ENCODE peak calls at places on chromosomes 6 and 20, in ten cellular contexts. E, G, F, N, X, D, V, J, A and P are unnamed samples.

GRCh38 chr6:33440649-33441309 is 13.6 kb upstream of the ZBTB9 start:
- DNase-seq in A (no peak), J (no peak), E (no peak), D (no peak), N (no peak), G (no peak), F (no peak), X (no peak), V (no peak), P (no peak)

GRCh38 chr6:1381397-1382330 is 7.7 kb upstream of the FOXF2 start:
- DNase-seq in F (peak; percentile 73), A (no peak), D (no peak), E (peak; percentile 62), N (peak; percentile 61), X (peak; percentile 84), G (peak; percentile 73), V (no peak), J (peak; percentile 39), P (no peak)

GRCh38 chr6:169035381-169036280 is 218.0 kb downstream of the THBS2 start:
- DNase-seq in E (no peak), J (no peak), D (no peak), G (no peak), F (no peak), A (no peak), N (no peak), X (peak; percentile 82), V (no peak), P (no peak)

GRCh38 chr6:87968435-87969278 is 79.0 kb upstream of the SPACA1 start:
- DNase-seq in J (peak; percentile 23), A (no peak), F (no peak), G (peak; percentile 55), X (no peak), D (no peak), E (peak; percentile 29), N (peak; percentile 18), V (no peak), P (no peak)

GRCh38 chr20:5945963-5946362 is 4.4 kb downstream of the TRMT6 start:
- DNase-seq in E (no peak), X (no peak), G (no peak), V (no peak), N (no peak), J (no peak), A (no peak), D (peak; percentile 28), F (no peak), P (no peak)

GRCh38 chr6:14401181-14401745 is 283.7 kb downstream of the CD83 start:
- DNase-seq in N (no peak), D (no peak), J (no peak), A (no peak), G (no peak), X (no peak), V (no peak), F (no peak), E (no peak), P (no peak)

GRCh38 chr6:106134906-106135634 is 48.9 kb downstream of the PRDM1 start:
- DNase-seq in V (no peak), J (peak; percentile 82), E (no peak), X (no peak), G (no peak), A (no peak), N (peak; percentile 60), D (peak; percentile 43), F (no peak), P (no peak)

GRCh38 chr20:37456948-37457347 is 64.1 kb upstream of the NNAT start:
- DNase-seq in X (no peak), F (no peak), E (no peak), V (no peak), J (no peak), D (no peak), A (no peak), N (no peak), G (no peak), P (no peak)

GRCh38 chr6:90397929-90398674 is 101.5 kb upstream of the BACH2 start:
- DNase-seq in X (no peak), F (peak; percentile 29), A (no peak), E (no peak), N (no peak), G (no peak), D (no peak), J (no peak), V (peak; percentile 51), P (no peak)

GRCh38 chr20:43915209-43916072 is 789 bp downstream of the TOX2 start:
- DNase-seq in G (peak; percentile 67), E (peak; percentile 39), J (no peak), X (peak; percentile 80), F (no peak), D (no peak), N (peak; percentile 52), V (no peak), A (no peak), P (no peak)

GRCh38 chr6:30493643-30494250 is 4.4 kb downstream of the HLA-E start:
- DNase-seq in D (no peak), V (no peak), A (no peak), F (no peak), G (peak; percentile 83), E (no peak), X (no peak), N (no peak), J (no peak), P (no peak)

DNA sequence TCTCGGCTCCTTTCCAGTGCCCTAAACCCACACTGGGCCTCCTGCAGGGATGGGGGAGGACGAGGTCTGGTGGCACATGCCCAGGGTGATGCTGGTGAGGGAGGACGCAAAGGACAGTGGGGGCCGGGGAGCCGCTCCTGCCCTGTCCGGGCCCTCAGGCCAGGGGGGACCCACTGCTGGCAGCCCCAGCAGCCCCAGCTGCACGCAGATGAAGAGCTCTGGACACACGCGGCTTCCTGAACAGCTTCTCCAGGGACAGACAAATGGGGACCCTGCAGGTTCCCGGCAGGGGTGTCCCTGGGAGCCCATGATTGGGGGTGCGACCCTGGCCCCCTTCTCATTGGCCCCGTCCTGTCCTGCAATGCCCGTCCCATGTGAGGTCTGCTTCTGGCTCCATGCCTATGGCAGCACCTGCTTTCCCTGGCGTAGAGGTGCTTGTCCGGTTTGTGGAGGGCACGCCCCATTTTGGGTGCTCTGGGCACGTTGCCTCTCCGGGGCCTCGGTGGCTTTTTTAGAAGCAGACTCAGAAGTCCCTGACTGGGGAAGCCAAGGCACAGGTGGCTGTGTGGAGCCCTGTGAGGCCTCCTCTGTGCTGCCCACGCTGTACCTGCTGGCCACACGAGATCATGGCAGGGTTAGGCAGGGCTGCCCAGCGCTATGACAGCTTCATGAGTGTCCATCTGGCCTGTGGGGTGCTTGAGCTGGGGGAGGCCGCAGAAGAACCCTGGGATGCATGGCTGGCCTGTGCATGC is 15.4 kb upstream of the TNFRSF6B start:
- DNase-seq in D (no peak), F (no peak), N (no peak), X (no peak), J (no peak), V (no peak), A (no peak), G (no peak), E (no peak), P (no peak)
- H3K36me3 ChIP-seq in D (no peaks in the 10 kb centered on the region), F (no peaks in the 10 kb centered on the region), N (no peaks in the 10 kb centered on the region), X (no peaks in the 10 kb centered on the region), J (peaks cover 21% of the 10 kb centered on the region), V (no peaks in the 10 kb centered on the region), A (no peaks in the 10 kb centered on the region), G (no peaks in the 10 kb centered on the region), E (no peaks in the 10 kb centered on the region), P (peaks cover 14% of the 10 kb centered on the region)

GRCh38 chr20:57030611-57031600 is 235.5 kb downstream of the BMP7 start:
- DNase-seq in D (no peak), N (no peak), F (no peak), A (no peak), J (no peak), E (no peak), X (no peak), G (no peak), V (no peak), P (no peak)
- H3K27ac ChIP-seq in D (no peak overlapping the region), N (no peak overlapping the region), F (no peak overlapping the region), A (no peak overlapping the region), J (no peak overlapping the region), E (no peak overlapping the region), X (no peak overlapping the region), G (no peak overlapping the region), V (no peak overlapping the region), P (no peak overlapping the region)

DNA sequence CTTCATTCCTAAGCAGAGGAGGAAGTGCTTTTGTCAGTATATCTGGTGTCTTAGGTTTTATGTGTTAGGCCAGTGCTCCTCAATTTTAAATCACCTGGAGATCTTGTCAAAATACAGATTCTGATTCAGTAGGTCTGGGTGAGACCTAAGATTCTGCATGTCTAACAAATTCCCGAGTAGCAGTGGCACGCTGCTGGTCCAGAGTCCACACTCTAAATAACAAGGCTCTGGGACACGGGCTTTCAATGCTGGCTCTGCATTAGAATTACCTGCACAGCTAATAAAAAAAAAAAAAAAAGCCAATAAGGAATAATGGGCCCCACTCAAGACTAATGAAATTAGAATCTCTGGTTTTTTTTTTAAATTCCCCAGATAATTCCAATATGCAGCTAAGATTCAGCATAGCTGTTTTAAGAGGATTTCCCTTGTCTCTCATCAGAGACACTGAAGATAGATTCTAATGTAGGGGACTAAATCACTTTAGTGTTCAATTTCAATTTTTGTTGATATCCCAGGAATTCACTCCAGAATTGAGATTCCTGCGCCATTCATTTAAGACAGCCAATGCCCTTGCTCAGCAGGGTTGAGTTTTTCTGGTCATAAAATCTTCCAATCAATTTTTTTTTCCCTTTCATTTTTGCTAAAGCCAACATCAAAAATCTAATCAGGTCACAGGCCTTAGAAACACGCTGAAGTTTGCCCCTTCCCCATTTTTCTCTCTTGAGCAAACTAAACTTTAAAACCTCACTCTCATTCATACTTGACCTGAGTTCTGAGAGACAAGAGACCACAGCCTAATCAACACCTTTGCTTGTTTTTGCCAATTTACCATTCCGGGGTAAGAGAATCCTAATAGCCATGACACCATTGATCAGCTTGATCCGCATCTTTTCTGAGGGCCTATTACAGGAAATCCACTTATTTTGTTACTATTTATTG is 2.4 kb downstream of the TDP2 start:
- DNase-seq in D (no peak), J (no peak), V (no peak), E (no peak), F (no peak), X (no peak), A (no peak), N (peak; percentile 55), G (no peak), P (no peak)
- H3K36me3 ChIP-seq in D (peaks cover 16% of the 10 kb centered on the region), J (peaks cover 25% of the 10 kb centered on the region), V (peaks cover 11% of the 10 kb centered on the region), E (no peaks in the 10 kb centered on the region), F (no peaks in the 10 kb centered on the region), X (peaks cover 1% of the 10 kb centered on the region), A (no peaks in the 10 kb centered on the region), N (no peaks in the 10 kb centered on the region), G (peaks cover 6% of the 10 kb centered on the region), P (peaks cover 2% of the 10 kb centered on the region)

DNA sequence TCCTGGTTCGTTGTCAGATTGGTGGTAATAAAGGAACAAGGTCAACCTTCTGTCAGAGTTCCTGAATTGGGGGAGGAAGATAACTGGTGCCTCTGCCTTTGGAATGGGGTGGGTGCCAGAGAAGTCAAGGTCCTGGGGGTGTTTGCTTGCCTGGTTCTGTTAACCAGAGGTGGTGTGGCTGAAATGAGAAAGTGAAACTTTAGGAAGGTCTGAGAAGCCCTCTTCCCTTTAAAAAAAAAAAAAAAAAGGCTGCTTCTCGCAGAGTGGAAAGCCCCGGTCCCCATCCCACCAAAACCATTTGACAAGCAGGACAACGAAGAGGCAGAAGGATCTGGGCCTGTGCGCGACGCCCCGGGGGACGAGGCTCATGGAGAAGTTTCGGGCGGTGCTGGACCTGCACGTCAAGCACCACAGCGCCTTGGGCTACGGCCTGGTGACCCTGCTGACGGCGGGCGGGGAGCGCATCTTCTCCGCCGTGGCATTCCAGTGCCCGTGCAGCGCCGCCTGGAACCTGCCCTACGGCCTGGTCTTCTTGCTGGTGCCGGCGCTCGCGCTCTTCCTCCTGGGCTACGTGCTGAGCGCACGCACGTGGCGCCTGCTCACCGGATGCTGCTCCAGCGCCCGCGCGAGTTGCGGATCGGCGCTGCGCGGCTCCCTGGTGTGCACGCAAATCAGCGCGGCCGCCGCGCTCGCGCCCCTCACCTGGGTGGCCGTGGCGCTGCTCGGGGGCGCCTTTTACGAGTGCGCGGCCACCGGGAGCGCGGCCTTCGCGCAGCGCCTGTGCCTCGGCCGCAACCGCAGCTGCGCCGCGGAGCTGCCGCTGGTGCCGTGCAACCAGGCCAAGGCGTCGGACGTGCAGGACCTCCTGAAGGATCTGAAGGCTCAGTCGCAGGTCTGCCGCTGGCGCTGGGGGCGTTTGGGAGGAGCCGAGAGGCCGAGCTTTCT is 660 bp downstream of the CALHM6 start:
- DNase-seq in E (peak; percentile 74), X (peak; percentile 85), G (peak; percentile 91), N (peak; percentile 32), V (peak; percentile 4), F (peak; percentile 12), J (peak; percentile 47), A (peak; percentile 58), D (no peak), P (peak; percentile 37)
- H3K27ac ChIP-seq in E (peak overlapping the region; percentile 16), X (no peak overlapping the region), G (no peak overlapping the region), N (peak overlapping the region; percentile 15), V (no peak overlapping the region), F (no peak overlapping the region), J (peak overlapping the region; percentile 30), A (peak overlapping the region; percentile 54), D (no peak overlapping the region), P (no peak overlapping the region)